ENCODE peak calls at places on chromosome 16, in five cellular contexts. X is naive thymus-derived CD4-positive, alpha-beta T cell; G is IMR-90; A is CD8-positive, alpha-beta T cell; Z is fibroblast of lung. F is an unnamed sample. For H3K4me1, the result is how much of the 10 kb centered on the place peaks cover.

GRCh38 chr16:58299757-58300349 is 5.0 kb upstream of the PRSS54 start:
- DNase-seq in X (no peak), G (peak), Z (peak), A (no peak), F (peak)

GRCh38 chr16:46730801-46731690 is 17.1 kb downstream of the MYLK3 start:
- DNase-seq in G (no peak), X (no peak), A (no peak), Z (no peak), F (no peak)

GRCh38 chr16:63925221-63925620 is 1196.6 kb downstream of the CDH11 start:
- DNase-seq in A (no peak), Z (no peak), X (no peak), G (no peak), F (no peak)

GRCh38 chr16:64153718-64154117 is 968.1 kb downstream of the CDH11 start:
- DNase-seq in Z (no peak), A (no peak), G (peak), X (no peak), F (no peak)

GRCh38 chr16:27344707-27345106 is 30.9 kb downstream of the IL4R start:
- DNase-seq in Z (no peak), X (no peak), G (no peak), A (no peak), F (no peak)

GRCh38 chr16:82891918-82892317 is 265.1 kb downstream of the CDH13 start:
- DNase-seq in A (no peak), G (no peak), Z (no peak), X (no peak), F (no peak)

GRCh38 chr16:50473375-50473945 is 74.7 kb upstream of the NKD1 start:
- DNase-seq in G (no peak), A (no peak), X (no peak), Z (no peak), F (no peak)

GRCh38 chr16:70526403-70526802 is 2.8 kb downstream of the SF3B3 start:
- DNase-seq in G (no peak), A (no peak), X (no peak), Z (peak), F (no peak)

GRCh38 chr16:28186752-28187151 is 25.0 kb downstream of the XPO6 start:
- DNase-seq in Z (peak), A (no peak), X (peak), G (peak), F (peak)

GRCh38 chr16:48612621-48613020 is 2.6 kb upstream of the N4BP1 start:
- DNase-seq in G (no peak), A (no peak), Z (no peak), X (peak), F (peak)

GRCh38 chr16:84055801-84056634 is 13.4 kb upstream of the SLC38A8 start:
- DNase-seq in X (no peak), Z (no peak), G (no peak), A (no peak), F (no peak)

GRCh38 chr16:73058221-73058615 is 10.3 kb upstream of the ZFHX3 start:
- DNase-seq in X (peak), Z (no peak), G (no peak), A (no peak), F (no peak)

GRCh38 chr16:19008770-19009169 is 25.0 kb downstream of the TMC7 start:
- DNase-seq in Z (peak), A (no peak), X (no peak), G (peak), F (no peak)

GRCh38 chr16:67884684-67885083 is at the start of gene NRN1L:
- DNase-seq in G (peak), Z (peak), A (no peak), X (no peak), F (no peak)

GRCh38 chr16:28139530-28139929 is 72.2 kb downstream of the XPO6 start:
- DNase-seq in G (no peak), A (no peak), X (peak), Z (no peak), F (peak)

GRCh38 chr16:53664724-53665345 is 38.8 kb downstream of the RPGRIP1L start:
- DNase-seq in X (no peak), G (peak), Z (peak), A (no peak), F (no peak)

GRCh38 chr16:78647019-78647418 is 547.6 kb downstream of the WWOX start:
- DNase-seq in A (no peak), Z (no peak), X (no peak), G (no peak), F (no peak)
- H3K4me3 ChIP-seq in A (no peak), Z (no peak), X (no peak), G (no peak), F (no peak)

GRCh38 chr16:11104168-11105037 is 151.6 kb downstream of the SOCS1 start:
- DNase-seq in X (no peak), A (no peak), Z (no peak), G (no peak), F (no peak)
- H3K4me1 ChIP-seq in X (under half), A (under half), Z (half or more), G (half or more), F (under half)

GRCh38 chr16:72009779-72010178 is 1.2 kb downstream of the DHODH start:
- DNase-seq in A (no peak), Z (no peak), X (no peak), G (no peak), F (no peak)
- H3K4me3 ChIP-seq in A (no peak), Z (no peak), X (no peak), G (no peak), F (no peak)

DNA sequence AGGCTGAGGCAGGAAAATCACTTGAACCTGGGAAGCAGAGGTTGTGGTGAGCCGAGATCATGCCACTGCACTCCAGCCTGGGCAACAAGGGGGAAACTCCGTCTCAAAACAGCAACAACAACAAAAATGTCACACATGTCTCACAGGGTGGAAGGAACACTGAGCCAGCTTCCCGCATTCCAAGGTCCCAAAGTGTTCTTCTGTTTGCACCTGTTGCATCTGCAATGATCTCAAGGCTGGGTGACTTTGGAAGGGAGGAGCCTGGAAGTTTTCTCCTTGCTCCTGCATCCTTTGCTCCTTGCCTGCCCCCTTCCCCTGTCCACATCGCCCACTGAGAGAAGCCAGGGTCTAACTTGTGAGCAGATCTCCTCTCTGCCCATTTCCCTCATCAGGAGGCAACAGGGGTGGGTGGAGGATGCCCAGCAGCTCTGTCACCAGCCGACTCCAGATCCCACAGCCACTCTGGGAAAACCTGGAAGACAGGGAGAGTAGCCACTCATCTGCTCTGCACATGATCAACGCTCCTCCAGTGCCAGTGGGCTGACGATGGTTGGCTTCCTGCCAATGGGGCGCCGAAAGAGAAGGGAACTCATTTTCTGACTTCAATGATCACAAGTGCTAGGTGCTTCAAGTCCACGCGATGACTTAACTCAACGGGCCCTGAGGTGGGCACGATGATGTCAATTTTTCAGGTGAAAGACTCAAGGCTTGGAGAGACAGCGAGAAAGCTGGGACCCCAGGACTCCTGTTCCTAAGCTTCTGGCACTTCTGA is 12.6 kb downstream of the CHST6 start:
- DNase-seq in A (no peak), X (no peak), Z (no peak), G (no peak), F (no peak)
- H3K4me1 ChIP-seq in A (under half), X (under half), Z (under half), G (under half), F (under half)

DNA sequence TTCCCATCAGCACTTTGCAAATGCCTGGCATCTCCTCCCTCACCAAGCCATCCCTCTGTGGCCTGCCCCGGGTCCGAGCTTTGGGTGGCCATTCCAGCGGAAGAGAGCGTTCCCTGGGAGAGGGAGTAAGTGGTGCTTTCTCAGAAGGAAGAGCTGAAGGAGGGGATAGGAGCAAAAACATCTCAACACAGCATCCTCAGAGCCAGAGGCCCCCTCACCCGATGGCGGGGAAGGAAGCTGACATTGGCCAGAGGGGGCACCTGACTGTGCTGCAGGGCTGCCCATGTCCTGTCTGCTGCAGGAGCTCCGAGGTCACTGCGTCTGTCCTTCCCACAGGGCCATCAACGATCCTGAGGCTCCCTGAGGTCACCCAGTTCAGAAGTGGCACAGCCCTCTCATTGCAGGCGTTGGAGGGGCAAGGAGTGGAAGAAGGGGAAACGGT is 427 bp upstream of the TLCD3B start:
- DNase-seq in A (no peak), X (no peak), G (no peak), Z (no peak), F (no peak)
- H3K4me3 ChIP-seq in A (no peak), X (no peak), G (no peak), Z (no peak), F (no peak)

GRCh38 chr16:24736758-24737157 is 7.3 kb downstream of the TNRC6A start:
- DNase-seq in X (no peak), Z (no peak), A (no peak), G (no peak), F (no peak)

GRCh38 chr16:24737916-24738594 is 8.6 kb downstream of the TNRC6A start:
- DNase-seq in Z (no peak), G (no peak), A (no peak), X (no peak), F (no peak)

GRCh38 chr16:24737391-24737871 is 8.0 kb downstream of the TNRC6A start:
- DNase-seq in A (no peak), X (no peak), G (peak), Z (peak), F (no peak)

GRCh38 chr16:24741862-24742261 is 12.4 kb downstream of the TNRC6A start:
- DNase-seq in G (no peak), X (no peak), Z (no peak), A (no peak), F (no peak)

DNA sequence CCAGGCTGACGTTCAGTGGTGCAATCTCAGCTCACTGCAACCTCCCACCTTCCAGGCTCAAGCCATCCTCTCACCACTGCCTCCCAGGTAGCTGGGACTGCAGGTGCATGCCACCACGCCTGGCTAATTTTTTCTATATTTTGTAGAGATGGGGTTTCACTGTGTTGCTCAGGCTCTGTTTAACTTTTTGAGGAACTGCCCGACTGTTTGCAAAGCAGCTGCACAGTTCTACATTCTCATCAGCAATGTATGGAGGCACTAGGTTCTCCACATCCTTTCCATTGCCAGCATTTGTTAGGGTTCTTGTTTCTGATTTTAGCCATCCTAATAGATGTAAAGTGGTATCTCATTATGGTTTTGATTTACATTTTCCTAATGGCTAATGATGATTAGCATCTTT is 9.4 kb downstream of the TNRC6A start:
- DNase-seq in Z (no peak), A (no peak), X (no peak), G (no peak), F (no peak)
- H3K4me1 ChIP-seq in Z (under half), A (under half), X (half or more), G (under half), F (half or more)

DNA sequence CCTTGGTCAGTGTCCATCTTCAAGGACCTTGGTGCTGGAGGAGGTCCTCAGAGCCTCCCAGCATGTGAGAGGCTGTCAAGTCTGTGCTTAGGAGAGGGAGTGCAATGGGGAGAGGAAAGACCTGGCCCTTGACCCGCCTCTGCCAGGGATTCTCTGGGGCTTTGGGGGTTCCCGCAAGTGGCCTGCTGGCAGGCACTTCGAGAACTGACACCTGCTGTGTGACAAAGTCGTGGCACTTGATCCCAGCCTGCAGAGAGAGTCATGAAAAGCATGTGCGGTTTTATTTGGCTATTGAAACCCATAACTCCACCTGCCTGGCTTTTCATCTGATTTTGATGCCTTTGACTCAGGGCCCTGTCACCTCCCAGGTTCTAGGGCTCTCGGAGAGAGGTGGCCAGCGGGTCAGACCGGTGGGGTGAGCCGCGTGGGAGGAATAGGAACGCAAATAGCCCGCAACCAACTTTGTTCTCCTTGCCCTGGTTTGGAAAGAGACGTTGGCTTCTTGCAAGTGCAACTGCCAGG is 42.8 kb upstream of the GSE1 start:
- DNase-seq in X (no peak), Z (no peak), G (no peak), A (no peak), F (no peak)
- H3K4me3 ChIP-seq in X (peak), Z (no peak), G (no peak), A (peak), F (no peak)

GRCh38 chr16:86897486-86897885 is 319.1 kb downstream of the FOXL1 start:
- DNase-seq in Z (no peak), X (no peak), A (no peak), G (no peak), F (no peak)
- H3K4me1 ChIP-seq in Z (under half), X (under half), A (under half), G (under half), F (under half)

DNA sequence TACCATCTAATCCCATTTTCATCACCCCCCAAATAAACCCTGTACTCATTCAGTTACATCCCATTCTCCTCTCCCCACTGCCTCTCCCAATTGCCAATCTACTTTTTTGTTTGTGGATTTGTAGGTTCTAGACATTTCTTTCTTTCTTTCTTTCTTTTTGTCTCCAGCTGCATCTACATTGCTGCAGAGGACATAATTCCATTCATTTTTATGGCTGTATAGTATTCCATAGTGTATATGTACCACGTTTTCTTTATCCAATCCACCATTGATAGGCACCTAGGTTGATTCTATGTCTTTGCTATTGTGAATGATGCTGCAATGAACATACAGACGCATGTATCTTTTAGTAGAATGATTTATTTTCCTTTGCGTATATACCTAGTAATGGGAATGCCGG is 6.3 kb upstream of the CRYM start:
- DNase-seq in A (no peak), Z (no peak), X (no peak), G (no peak), F (no peak)
- H3K4me3 ChIP-seq in A (no peak), Z (peak), X (no peak), G (no peak), F (no peak)

GRCh38 chr16:88970095-88970494 is 6.9 kb downstream of the CBFA2T3 start:
- DNase-seq in A (no peak), X (no peak), G (no peak), Z (no peak), F (no peak)
- H3K4me1 ChIP-seq in A (under half), X (under half), G (under half), Z (under half), F (under half)

F was measured in CD4-positive, alpha-beta memory T cell.